ENCODE peak calls at places on chromosomes 4 and X, in five cellular contexts. One of them, this sample, is unnamed.

GRCh38 chrX:37590047-37590446 is 18.6 kb downstream of the LANCL3 start:
- DNase-seq in HCT116: no peak
- DNase-seq in K562: no peak
- DNase-seq in MM.1S: no peak
- DNase-seq in astrocyte: no peak
- DNase-seq in this sample: no peak

GRCh38 chrX:135740683-135741149 is 27.3 kb downstream of the CT45A3 start:
- DNase-seq in HCT116: peak; percentile 6
- DNase-seq in K562: peak; percentile 71
- DNase-seq in MM.1S: peak; percentile 64
- DNase-seq in astrocyte: no peak
- DNase-seq in this sample: peak; percentile 40

GRCh38 chr4:88953400-88953799 is 103.6 kb downstream of the FAM13A start:
- DNase-seq in HCT116: no peak
- DNase-seq in K562: no peak
- DNase-seq in MM.1S: peak; percentile 10
- DNase-seq in astrocyte: no peak
- DNase-seq in this sample: no peak

GRCh38 chr4:161663844-161664243 is 500.0 kb downstream of the FSTL5 start:
- DNase-seq in HCT116: no peak
- DNase-seq in K562: no peak
- DNase-seq in MM.1S: no peak
- DNase-seq in astrocyte: no peak
- DNase-seq in this sample: no peak

GRCh38 chr4:74237425-74237966 is 70.8 kb upstream of the EPGN start:
- DNase-seq in HCT116: no peak
- DNase-seq in K562: no peak
- DNase-seq in MM.1S: no peak
- DNase-seq in astrocyte: no peak
- DNase-seq in this sample: no peak

GRCh38 chr4:40595981-40596380 is 33.7 kb downstream of the RBM47 start:
- DNase-seq in HCT116: no peak
- DNase-seq in K562: no peak
- DNase-seq in MM.1S: no peak
- DNase-seq in astrocyte: no peak
- DNase-seq in this sample: no peak

GRCh38 chrX:32987139-32987538 is 224.2 kb downstream of the DMD start:
- DNase-seq in HCT116: no peak
- DNase-seq in K562: no peak
- DNase-seq in MM.1S: no peak
- DNase-seq in astrocyte: no peak
- DNase-seq in this sample: no peak

GRCh38 chrX:12922600-12922919 is 16.1 kb downstream of the TLR8 start:
- DNase-seq in HCT116: no peak
- DNase-seq in K562: no peak
- DNase-seq in MM.1S: no peak
- DNase-seq in astrocyte: no peak
- DNase-seq in this sample: no peak

GRCh38 chrX:106499473-106499872 is 112.3 kb upstream of the RADX start:
- DNase-seq in HCT116: no peak
- DNase-seq in K562: no peak
- DNase-seq in MM.1S: no peak
- DNase-seq in astrocyte: no peak
- DNase-seq in this sample: no peak

GRCh38 chrX:11407331-11408110 is 114.3 kb downstream of the AMELX start:
- DNase-seq in HCT116: no peak
- DNase-seq in K562: no peak
- DNase-seq in MM.1S: no peak
- DNase-seq in astrocyte: peak; percentile 57
- DNase-seq in this sample: no peak

GRCh38 chrX:96707829-96708228 is 23.2 kb downstream of the DIAPH2 start:
- DNase-seq in HCT116: no peak
- DNase-seq in K562: no peak
- DNase-seq in MM.1S: no peak
- DNase-seq in astrocyte: no peak
- DNase-seq in this sample: no peak

GRCh38 chr4:52983563-52984303 is 121.6 kb downstream of the RASL11B start:
- DNase-seq in HCT116: peak; percentile 50
- DNase-seq in K562: peak; percentile 59
- DNase-seq in MM.1S: peak; percentile 53
- DNase-seq in astrocyte: peak; percentile 14
- DNase-seq in this sample: no peak

GRCh38 chr4:165367040-165367439 is 11.8 kb upstream of the CPE start:
- DNase-seq in HCT116: peak; percentile 22
- DNase-seq in K562: no peak
- DNase-seq in MM.1S: no peak
- DNase-seq in astrocyte: no peak
- DNase-seq in this sample: no peak

GRCh38 chr4:152691761-152692160 is 12.0 kb upstream of the TMEM154 start:
- DNase-seq in HCT116: no peak
- DNase-seq in K562: no peak
- DNase-seq in MM.1S: no peak
- DNase-seq in astrocyte: no peak
- DNase-seq in this sample: no peak

GRCh38 chr4:164977243-164978164 is at the start of gene TRIM61:
- DNase-seq in HCT116: no peak
- DNase-seq in K562: peak; percentile 18
- DNase-seq in MM.1S: peak; percentile 81
- DNase-seq in astrocyte: peak; percentile 15
- DNase-seq in this sample: no peak

GRCh38 chrX:50839730-50840129 is 25.7 kb upstream of the SHROOM4 start:
- DNase-seq in HCT116: no peak
- DNase-seq in K562: no peak
- DNase-seq in MM.1S: no peak
- DNase-seq in astrocyte: no peak
- DNase-seq in this sample: no peak

GRCh38 chrX:109751698-109752097 is 18.6 kb upstream of the ACSL4 start:
- DNase-seq in HCT116: no peak
- DNase-seq in K562: no peak
- DNase-seq in MM.1S: no peak
- DNase-seq in astrocyte: no peak
- DNase-seq in this sample: no peak

GRCh38 chrX:151359931-151360871 is 36.8 kb upstream of the VMA21 start:
- DNase-seq in HCT116: no peak
- DNase-seq in K562: peak; percentile 31
- DNase-seq in MM.1S: peak; percentile 39
- DNase-seq in astrocyte: no peak
- DNase-seq in this sample: peak; percentile 4

GRCh38 chr4:184421558-184422155 is 52.7 kb downstream of the IRF2 start:
- DNase-seq in HCT116: no peak
- DNase-seq in K562: no peak
- DNase-seq in MM.1S: peak; percentile 62
- DNase-seq in astrocyte: no peak
- DNase-seq in this sample: no peak

GRCh38 chr4:184423003-184423686 is 51.2 kb downstream of the IRF2 start:
- DNase-seq in HCT116: no peak
- DNase-seq in K562: no peak
- DNase-seq in MM.1S: no peak
- DNase-seq in astrocyte: no peak
- DNase-seq in this sample: no peak

GRCh38 chr4:184420881-184421416 is 53.4 kb downstream of the IRF2 start:
- DNase-seq in HCT116: no peak
- DNase-seq in K562: no peak
- DNase-seq in MM.1S: peak; percentile 92
- DNase-seq in astrocyte: no peak
- DNase-seq in this sample: no peak

GRCh38 chr4:184424279-184424678 is 50.1 kb downstream of the IRF2 start:
- DNase-seq in HCT116: no peak
- DNase-seq in K562: no peak
- DNase-seq in MM.1S: no peak
- DNase-seq in astrocyte: no peak
- DNase-seq in this sample: no peak

GRCh38 chr4:184422378-184422777 is 52.0 kb downstream of the IRF2 start:
- DNase-seq in HCT116: no peak
- DNase-seq in K562: no peak
- DNase-seq in MM.1S: no peak
- DNase-seq in astrocyte: no peak
- DNase-seq in this sample: no peak
- H3K4me1 ChIP-seq in HCT116: peaks cover 18% of the 10 kb centered on the region
- H3K4me1 ChIP-seq in K562: peaks cover 7% of the 10 kb centered on the region
- H3K4me1 ChIP-seq in MM.1S: peaks cover 93% of the 10 kb centered on the region
- H3K4me1 ChIP-seq in astrocyte: peaks cover 11% of the 10 kb centered on the region
- H3K4me1 ChIP-seq in this sample: peaks cover 13% of the 10 kb centered on the region

GRCh38 chr4:26858947-26859401 is 1.7 kb upstream of the STIM2 start:
- DNase-seq in HCT116: no peak
- DNase-seq in K562: no peak
- DNase-seq in MM.1S: no peak
- DNase-seq in astrocyte: no peak
- DNase-seq in this sample: no peak

GRCh38 chr4:26861434-26862186 is 969 bp downstream of the STIM2 start:
- DNase-seq in HCT116: no peak
- DNase-seq in K562: peak; percentile 52
- DNase-seq in MM.1S: peak; percentile 85
- DNase-seq in astrocyte: peak; percentile 55
- DNase-seq in this sample: peak; percentile 89

GRCh38 chr4:26860922-26861433 is 337 bp downstream of the STIM2 start:
- DNase-seq in HCT116: no peak
- DNase-seq in K562: no peak
- DNase-seq in MM.1S: no peak
- DNase-seq in astrocyte: peak; percentile 41
- DNase-seq in this sample: peak; percentile 61

GRCh38 chr4:26859762-26860156 is 882 bp upstream of the STIM2 start:
- DNase-seq in HCT116: no peak
- DNase-seq in K562: no peak
- DNase-seq in MM.1S: no peak
- DNase-seq in astrocyte: no peak
- DNase-seq in this sample: no peak

GRCh38 chr4:26860157-26860921 is at the start of gene STIM2:
- DNase-seq in HCT116: peak; percentile 93
- DNase-seq in K562: peak; percentile 94
- DNase-seq in MM.1S: peak; percentile 97
- DNase-seq in astrocyte: peak; percentile 88
- DNase-seq in this sample: peak; percentile 98
- TF ChIP-seq EZH2 in HCT116: no peak
- TF ChIP-seq EZH2 in K562: no peak
- TF ChIP-seq EZH2 in MM.1S: no peak
- TF ChIP-seq EZH2 in astrocyte: no peak
- TF ChIP-seq EZH2 in this sample: no peak

DNA sequence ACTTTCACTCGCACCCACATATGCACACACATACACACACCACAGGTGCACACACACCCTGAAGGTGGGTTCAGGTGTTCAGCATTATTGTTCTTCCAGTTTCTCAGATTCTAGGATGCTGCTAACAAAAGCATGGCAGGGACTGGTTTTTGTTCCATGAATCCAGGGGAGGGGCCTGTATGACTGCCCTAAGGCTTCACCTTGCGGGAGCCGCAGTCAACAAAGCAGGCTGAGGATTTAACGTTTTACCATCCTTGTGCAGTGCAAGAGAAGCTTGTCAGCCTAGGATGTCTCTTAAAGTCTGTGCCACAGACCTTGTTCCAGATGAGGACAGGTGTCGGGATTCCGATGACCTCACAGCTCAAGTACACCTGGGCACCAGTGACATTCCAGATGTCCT is 61.8 kb downstream of the POLR2B start:
- DNase-seq in HCT116: no peak
- DNase-seq in K562: no peak
- DNase-seq in MM.1S: no peak
- DNase-seq in astrocyte: no peak
- DNase-seq in this sample: no peak
- H3K4me1 ChIP-seq in HCT116: peaks cover 4% of the 10 kb centered on the region
- H3K4me1 ChIP-seq in K562: no peaks in the 10 kb centered on the region
- H3K4me1 ChIP-seq in MM.1S: no peaks in the 10 kb centered on the region
- H3K4me1 ChIP-seq in astrocyte: peaks cover 33% of the 10 kb centered on the region
- H3K4me1 ChIP-seq in this sample: no peaks in the 10 kb centered on the region

GRCh38 chr4:41746440-41747229 is 1.9 kb downstream of the PHOX2B start:
- DNase-seq in HCT116: no peak
- DNase-seq in K562: no peak
- DNase-seq in MM.1S: no peak
- DNase-seq in astrocyte: no peak
- DNase-seq in this sample: no peak

GRCh38 chr4:41747230-41748055 is 1.1 kb downstream of the PHOX2B start:
- DNase-seq in HCT116: no peak
- DNase-seq in K562: no peak
- DNase-seq in MM.1S: no peak
- DNase-seq in astrocyte: no peak
- DNase-seq in this sample: no peak

GRCh38 chr4:41744572-41745291 is 3.8 kb downstream of the PHOX2B start:
- DNase-seq in HCT116: no peak
- DNase-seq in K562: no peak
- DNase-seq in MM.1S: no peak
- DNase-seq in astrocyte: no peak
- DNase-seq in this sample: no peak

GRCh38 chr4:41745292-41746024 is 3.1 kb downstream of the PHOX2B start:
- DNase-seq in HCT116: no peak
- DNase-seq in K562: no peak
- DNase-seq in MM.1S: no peak
- DNase-seq in astrocyte: no peak
- DNase-seq in this sample: no peak

GRCh38 chr4:41746025-41746439 is 2.5 kb downstream of the PHOX2B start:
- DNase-seq in HCT116: no peak
- DNase-seq in K562: no peak
- DNase-seq in MM.1S: no peak
- DNase-seq in astrocyte: no peak
- DNase-seq in this sample: no peak
- TF ChIP-seq EZH2 in HCT116: no peak
- TF ChIP-seq EZH2 in K562: no peak
- TF ChIP-seq EZH2 in MM.1S: no peak
- TF ChIP-seq EZH2 in astrocyte: no peak
- TF ChIP-seq EZH2 in this sample: no peak